ENCODE peak calls at places on chromosomes 11 and 22, in four cellular contexts. C, N, T and K are unnamed samples.

GRCh38 chr22:29695129-29695926 is 24.5 kb upstream of the CABP7 start:
- DNase-seq in C (no peak), N (no peak), T (peak), K (no peak)

GRCh38 chr11:7262672-7263071 is 11.0 kb downstream of the SYT9 start:
- DNase-seq in C (no peak), N (no peak), T (no peak), K (no peak)

GRCh38 chr11:46367244-46367915 is 14.1 kb upstream of the MDK start:
- DNase-seq in C (peak), N (peak), T (no peak), K (no peak)

GRCh38 chr22:49092751-49093150 is 734.9 kb downstream of the BRD1 start:
- DNase-seq in C (no peak), N (no peak), T (no peak), K (no peak)

GRCh38 chr11:117143390-117143789 is 697 bp upstream of the PAFAH1B2 start:
- DNase-seq in C (peak), N (peak), T (peak), K (peak)

GRCh38 chr22:20013382-20013871 is 3.2 kb downstream of the ARVCF start:
- DNase-seq in C (peak), N (peak), T (no peak), K (peak)

GRCh38 chr11:1653541-1654387 is 24.2 kb downstream of the KRTAP5-5 start:
- DNase-seq in C (no peak), N (no peak), T (no peak), K (no peak)

GRCh38 chr22:46590334-46590733 is 29.9 kb upstream of the GRAMD4 start:
- DNase-seq in C (no peak), N (no peak), T (no peak), K (no peak)

GRCh38 chr11:34149786-34150185 is 44.4 kb downstream of the NAT10 start:
- DNase-seq in C (no peak), N (peak), T (no peak), K (peak)

GRCh38 chr11:48169706-48170105 is 46.9 kb upstream of the OR4B1 start:
- DNase-seq in C (no peak), N (no peak), T (no peak), K (no peak)

GRCh38 chr11:113401718-113402117 is 14.1 kb downstream of the ANKK1 start:
- DNase-seq in C (no peak), N (no peak), T (peak), K (peak)

GRCh38 chr22:40714514-40714966 is 35.3 kb downstream of the MCHR1 start:
- DNase-seq in C (no peak), N (peak), T (no peak), K (no peak)

GRCh38 chr11:33868646-33869461 is 23.0 kb downstream of the LMO2 start:
- DNase-seq in C (peak), N (no peak), T (no peak), K (no peak)

GRCh38 chr11:116042125-116042524 is 537.9 kb upstream of the CADM1 start:
- DNase-seq in C (no peak), N (no peak), T (no peak), K (no peak)

GRCh38 chr11:35621620-35622019 is 3.4 kb downstream of the FJX1 start:
- DNase-seq in C (no peak), N (no peak), T (no peak), K (no peak)

GRCh38 chr11:17579451-17579850 is 32.4 kb downstream of the OTOG start:
- DNase-seq in C (no peak), N (no peak), T (no peak), K (no peak)